ENCODE peak calls at places on chromosomes 4 and X, in ten cellular contexts. A is AG04450, O is MM.1S, Y is CD14-positive monocyte, U is coronary artery, L is B cell, R is tibial artery, Q is HFF-Myc, T is thoracic aorta, G is endothelial cell. B is an unnamed sample.

GRCh38 chrX:116285506-116285905 is 115.0 kb downstream of the AGTR2 start:
- DNase-seq in O (no peak), L (no peak), Q (no peak), A (no peak), Y (no peak), T (no peak), U (no peak), R (no peak), G (no peak), B (no peak)

GRCh38 chr4:164169591-164169990 is 584.3 kb upstream of the SMIM31 start:
- DNase-seq in L (no peak), T (no peak), A (no peak), Y (no peak), G (no peak), U (no peak), O (no peak), Q (no peak), R (no peak), B (no peak)

GRCh38 chr4:3418029-3418762 is 23.6 kb upstream of the HGFAC start:
- DNase-seq in A (no peak), U (no peak), G (no peak), T (no peak), L (no peak), O (no peak), R (peak), Q (no peak), Y (peak), B (no peak)

GRCh38 chr4:187780070-187780469 is 215.5 kb upstream of the ZFP42 start:
- DNase-seq in G (no peak), T (no peak), Y (no peak), O (no peak), Q (no peak), A (no peak), R (no peak), L (no peak), U (no peak), B (no peak)

GRCh38 chr4:22842360-22842759 is 149.6 kb downstream of the GBA3 start:
- DNase-seq in Q (no peak), R (no peak), G (no peak), U (no peak), A (no peak), L (no peak), Y (no peak), O (no peak), T (no peak), B (no peak)

GRCh38 chr4:3009422-3009821 is 46.1 kb downstream of the GRK4 start:
- DNase-seq in Y (no peak), A (no peak), Q (no peak), T (no peak), O (no peak), L (no peak), U (no peak), G (no peak), R (no peak), B (no peak)

GRCh38 chr4:126752702-126753101 is 880.1 kb upstream of the INTU start:
- DNase-seq in Y (no peak), O (no peak), T (no peak), L (no peak), A (no peak), R (no peak), Q (no peak), U (no peak), G (no peak), B (no peak)

GRCh38 chrX:95903490-95903889 is 781.2 kb upstream of the DIAPH2 start:
- DNase-seq in G (peak), A (no peak), R (no peak), T (no peak), O (no peak), U (no peak), L (no peak), Y (no peak), Q (no peak), B (no peak)

GRCh38 chr4:76611164-76611563 is 176.1 kb downstream of the SHROOM3 start:
- DNase-seq in T (no peak), O (no peak), R (no peak), Q (no peak), G (no peak), Y (no peak), U (no peak), L (no peak), A (no peak), B (no peak)

GRCh38 chr4:149841686-149842085 is 26.0 kb upstream of the IQCM start:
- DNase-seq in Q (no peak), G (no peak), T (no peak), Y (no peak), O (no peak), U (no peak), L (no peak), R (no peak), A (no peak), B (no peak)

GRCh38 chr4:182764137-182764536 is 153.0 kb downstream of the DCTD start:
- DNase-seq in T (no peak), U (no peak), R (no peak), A (no peak), O (no peak), L (no peak), Y (no peak), G (no peak), Q (no peak), B (no peak)

GRCh38 chr4:1105662-1106061 is 7.7 kb downstream of the RNF212 start:
- DNase-seq in U (no peak), R (no peak), Y (no peak), O (no peak), L (no peak), A (no peak), Q (no peak), G (no peak), T (no peak), B (no peak)

GRCh38 chrX:41482153-41482850 is 35.2 kb downstream of the NYX start:
- DNase-seq in U (no peak), O (no peak), Q (no peak), Y (no peak), R (no peak), L (no peak), A (no peak), T (no peak), G (no peak), B (no peak)

GRCh38 chrX:41475611-41476241 is 28.6 kb downstream of the NYX start:
- DNase-seq in U (no peak), A (no peak), T (no peak), O (no peak), Y (no peak), G (no peak), L (no peak), R (no peak), Q (no peak), B (no peak)

GRCh38 chrX:41478397-41478911 is 31.3 kb downstream of the NYX start:
- DNase-seq in R (no peak), Y (no peak), G (no peak), L (no peak), U (no peak), O (no peak), Q (no peak), A (no peak), T (no peak), B (no peak)

GRCh38 chrX:41480508-41481260 is 33.5 kb downstream of the NYX start:
- DNase-seq in Y (no peak), R (no peak), G (no peak), U (no peak), T (no peak), L (no peak), Q (no peak), A (no peak), O (no peak), B (no peak)

DNA sequence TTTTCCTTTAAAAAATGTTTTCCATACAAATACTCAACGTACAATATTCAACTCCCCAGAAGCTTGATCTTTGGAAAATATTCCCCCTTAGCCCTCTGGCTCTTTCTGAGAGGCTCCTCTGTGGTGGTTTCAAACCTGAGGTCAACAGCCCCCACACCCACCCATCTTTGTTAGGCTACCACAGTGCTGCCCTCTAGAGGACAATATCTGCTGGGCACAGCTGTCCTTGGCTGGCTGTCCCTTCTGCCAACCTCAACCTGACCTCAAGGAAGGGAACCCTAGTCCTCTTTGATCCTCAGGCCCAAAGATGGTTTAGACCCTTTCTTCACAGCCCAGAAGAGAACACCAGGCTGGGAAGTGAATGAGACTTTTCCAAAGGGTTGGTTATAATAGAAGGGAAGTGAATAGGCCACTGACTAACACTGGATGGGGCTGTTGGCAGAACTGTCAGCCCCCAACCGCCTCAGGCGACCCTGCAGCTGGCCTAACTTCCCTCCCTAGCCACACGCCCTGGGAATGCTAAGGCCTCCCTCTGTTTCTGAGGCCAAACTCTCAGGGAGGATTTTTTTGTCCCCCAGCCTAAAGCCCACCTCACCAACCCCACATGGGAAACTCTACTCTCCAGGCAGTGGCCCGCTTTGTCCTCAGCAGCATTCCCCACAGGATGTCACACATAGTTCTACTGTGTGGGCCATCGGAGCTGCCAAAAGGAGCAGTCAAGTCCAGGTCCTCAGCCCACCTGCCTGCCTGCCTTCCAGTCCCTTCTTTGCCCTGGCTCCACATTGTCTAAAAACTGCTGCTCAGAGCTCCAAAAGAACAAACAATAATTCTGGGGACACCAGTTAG is 34.3 kb downstream of the NYX start:
- DNase-seq in O (no peak), Q (no peak), L (no peak), G (peak), R (no peak), A (no peak), Y (no peak), U (no peak), T (no peak), B (no peak)
- TF ChIP-seq CTCF in O (peak), Q (peak), L (no peak), G (peak), R (no peak), A (peak), Y (peak), U (no peak), T (no peak), B (no peak)

GRCh38 chr4:99710020-99710419 is 52.4 kb upstream of the C4orf54 start:
- DNase-seq in T (no peak), R (no peak), Y (no peak), G (no peak), O (no peak), U (no peak), A (no peak), Q (no peak), L (no peak), B (no peak)
- TF ChIP-seq CTCF in T (no peak), R (no peak), Y (no peak), G (no peak), O (no peak), U (no peak), A (no peak), Q (no peak), L (no peak), B (no peak)

GRCh38 chrX:4787971-4788370 is 1074.5 kb upstream of the PRKX start:
- DNase-seq in Y (no peak), Q (no peak), A (no peak), U (no peak), R (no peak), T (no peak), G (no peak), L (no peak), O (peak), B (no peak)
- TF ChIP-seq CTCF in Y (no peak), Q (no peak), A (no peak), U (no peak), R (no peak), T (no peak), G (no peak), L (no peak), O (no peak), B (no peak)

GRCh38 chrX:130304587-130305368 is 34.9 kb upstream of the SLC25A14 start:
- DNase-seq in L (no peak), G (no peak), Y (no peak), O (no peak), R (no peak), U (no peak), Q (no peak), T (no peak), A (no peak), B (no peak)
- TF ChIP-seq CTCF in L (no peak), G (no peak), Y (no peak), O (no peak), R (no peak), U (no peak), Q (no peak), T (no peak), A (no peak), B (no peak)

DNA sequence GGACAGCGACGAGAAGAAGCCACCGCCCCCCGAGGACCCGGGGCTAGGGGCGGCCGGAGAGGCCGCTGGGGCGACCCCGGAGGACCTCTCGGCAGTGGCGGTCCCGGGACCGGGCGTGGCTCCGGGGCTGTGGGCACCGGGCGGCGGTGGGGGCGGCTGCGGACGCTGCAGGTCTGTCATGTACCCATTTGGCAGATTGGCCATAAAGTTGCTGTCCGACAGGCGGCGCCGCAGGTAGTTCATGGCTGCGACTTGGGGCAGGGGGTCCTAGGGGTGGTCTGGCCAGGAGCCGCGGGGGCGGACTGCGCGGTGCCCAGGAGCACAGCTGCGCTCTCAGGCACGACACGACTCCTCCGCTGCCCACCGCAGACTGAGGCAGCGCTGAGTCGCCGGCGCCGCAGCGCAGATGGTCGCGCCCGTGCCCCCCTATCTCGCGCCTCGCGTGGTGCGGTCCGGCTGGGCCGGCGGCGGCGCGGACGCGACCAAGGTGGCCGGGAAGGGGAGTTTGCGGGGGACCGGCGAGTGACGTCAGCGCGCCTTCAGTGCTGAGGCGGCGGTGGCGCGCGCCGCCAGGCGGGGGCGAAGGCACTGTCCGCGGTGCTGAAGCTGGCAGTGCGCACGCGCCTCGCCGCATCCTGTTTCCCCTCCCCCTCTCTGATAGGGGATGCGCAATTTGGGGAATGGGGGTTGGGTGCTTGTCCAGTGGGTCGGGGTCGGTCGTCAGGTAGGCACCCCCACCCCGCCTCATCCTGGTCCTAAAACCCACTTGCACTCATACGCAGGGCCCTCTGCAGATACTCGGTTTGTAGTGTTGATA is at the start of gene SYN1:
- DNase-seq in Y (peak), Q (peak), A (peak), L (peak), G (peak), T (no peak), U (no peak), O (peak), R (peak), B (no peak)
- TF ChIP-seq CTCF in Y (no peak), Q (no peak), A (no peak), L (peak), G (no peak), T (no peak), U (no peak), O (no peak), R (peak), B (no peak)

DNA sequence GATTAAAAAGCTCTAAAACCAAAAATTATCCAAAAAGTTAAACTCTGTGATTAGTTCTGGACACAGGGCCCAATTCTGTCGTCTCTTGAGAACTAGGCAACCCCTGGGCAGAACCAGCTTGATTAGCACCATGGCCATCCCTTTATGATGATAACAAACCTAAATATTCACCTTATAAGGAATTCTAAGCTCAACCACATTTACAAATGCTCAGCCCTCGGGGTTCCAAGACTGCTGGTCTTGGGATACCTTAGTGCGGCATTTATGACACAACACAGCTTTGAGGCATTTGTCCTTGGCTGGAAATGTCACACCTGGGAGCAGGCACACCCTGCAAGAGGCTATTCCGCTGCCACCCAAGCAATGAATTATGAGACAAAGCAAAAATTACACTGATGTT is 27.5 kb upstream of the NAP1L5 start:
- DNase-seq in G (no peak), Q (no peak), L (no peak), Y (no peak), O (no peak), A (no peak), T (no peak), R (no peak), U (no peak), B (no peak)
- TF ChIP-seq CTCF in G (no peak), Q (no peak), L (no peak), Y (no peak), O (no peak), A (no peak), T (no peak), R (no peak), U (no peak), B (no peak)

DNA sequence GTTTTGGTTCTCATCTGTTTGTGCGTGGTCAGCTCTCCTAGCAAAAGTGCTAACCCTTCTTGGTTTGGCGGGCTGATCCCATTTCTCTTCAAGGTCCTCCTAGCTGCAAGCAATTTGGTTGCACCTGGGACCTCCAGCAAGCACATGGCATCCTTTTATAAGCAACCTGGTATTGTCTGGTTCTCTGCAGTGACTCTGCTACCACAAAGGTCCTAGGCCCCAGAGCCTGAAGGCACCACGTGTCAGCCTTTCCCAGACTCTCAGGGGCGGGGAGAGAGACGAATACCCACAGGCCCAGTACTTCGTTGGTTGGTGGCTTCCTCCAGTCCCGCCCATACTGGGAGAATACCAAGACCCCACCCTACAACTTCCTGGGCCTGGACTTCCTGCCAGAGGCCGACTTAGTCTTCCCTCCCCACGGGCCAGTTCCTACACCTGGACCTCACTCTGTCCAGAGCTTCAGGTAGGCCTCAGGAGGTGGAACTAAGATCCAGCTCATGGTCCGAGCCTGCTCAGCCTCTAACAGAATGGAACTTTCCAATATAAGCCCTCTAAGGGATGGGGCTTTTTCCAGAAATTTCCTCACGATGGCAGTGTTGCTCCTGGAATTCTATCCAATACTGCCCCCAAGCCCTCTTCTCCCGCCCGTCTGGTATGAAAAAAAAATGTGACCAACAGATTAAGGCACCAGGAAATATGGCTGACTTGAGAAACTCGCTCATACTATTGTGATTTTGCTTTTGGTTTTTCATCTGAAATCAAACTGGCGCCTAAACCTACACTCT is 192.5 kb upstream of the STK26 start:
- DNase-seq in O (peak), R (peak), U (peak), A (no peak), T (no peak), Y (peak), G (peak), L (peak), Q (no peak), B (peak)
- TF ChIP-seq CTCF in O (peak), R (peak), U (peak), A (peak), T (no peak), Y (peak), G (no peak), L (peak), Q (no peak), B (no peak)

DNA sequence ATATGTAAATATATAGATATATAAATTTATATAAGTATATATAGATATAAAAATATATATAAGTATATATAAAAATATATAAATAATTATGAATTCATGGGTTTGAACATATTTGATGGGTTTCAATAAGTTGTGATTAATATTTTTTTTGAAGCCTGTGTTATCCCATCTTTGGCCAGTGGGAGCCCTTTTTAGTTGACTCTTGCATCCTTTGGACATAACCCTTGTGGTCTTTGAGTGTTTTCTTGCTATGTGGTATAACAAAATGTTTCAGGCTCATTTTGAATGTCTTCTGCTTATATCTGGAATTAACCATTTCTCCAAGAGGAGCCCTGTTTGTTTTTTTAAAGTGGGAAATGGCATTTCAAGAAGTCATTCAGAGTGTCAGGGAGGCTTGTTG is 15.2 kb downstream of the SNX25 start:
- DNase-seq in L (no peak), G (no peak), O (no peak), A (no peak), R (no peak), Q (no peak), U (no peak), Y (no peak), T (no peak), B (no peak)
- TF ChIP-seq CTCF in L (peak), G (peak), O (peak), A (peak), R (no peak), Q (no peak), U (no peak), Y (peak), T (peak), B (no peak)

DNA sequence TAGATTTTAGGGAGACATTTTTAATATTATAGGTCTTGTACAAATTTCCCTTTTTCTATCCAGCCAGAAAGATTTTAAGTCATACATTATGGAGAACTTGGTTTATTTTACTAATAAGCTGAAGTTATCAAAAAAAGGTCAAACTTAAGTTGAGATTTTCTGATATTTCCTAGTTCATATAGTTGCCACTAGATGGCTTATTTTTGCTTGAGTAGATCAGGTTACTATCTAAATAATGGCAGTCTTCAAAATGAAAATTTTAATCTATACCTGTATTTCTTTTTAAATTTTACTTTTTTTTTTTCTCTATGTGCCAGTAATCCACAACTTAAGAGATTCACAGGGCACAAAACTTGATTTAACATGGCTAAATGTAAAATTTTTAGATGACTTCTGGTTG is 52.3 kb downstream of the USP9X start:
- DNase-seq in A (no peak), L (no peak), U (no peak), Q (no peak), Y (no peak), G (no peak), T (no peak), R (no peak), O (peak), B (no peak)
- TF ChIP-seq CTCF in A (peak), L (peak), U (no peak), Q (no peak), Y (peak), G (peak), T (no peak), R (peak), O (peak), B (no peak)

GRCh38 chr4:73922766-73923630 is 53.8 kb downstream of the CXCL1 start:
- DNase-seq in R (no peak), U (no peak), G (no peak), O (peak), Y (no peak), L (no peak), A (no peak), Q (no peak), T (no peak), B (no peak)
- TF ChIP-seq CTCF in R (peak), U (no peak), G (no peak), O (peak), Y (no peak), L (no peak), A (peak), Q (peak), T (peak), B (no peak)

B was measured in omental fat pad.